ENCODE peak calls at places on chromosomes 3 and 15, in seven cellular contexts. J is ACHN; Y is cardiac muscle cell; B is stimulated activated CD4-positive, alpha-beta T cell treated with anti-CD3 and anti-CD28 coated beads, TNF-alpha, amount 100 ng/mL, for 1 hour; D is AG09319; I is stimulated activated CD8-positive, alpha-beta memory T cell treated with anti-CD3 and anti-CD28 coated beads, Interleukin-7, amount 100 ng/mL, for 4 hours; H is GM20000. N is an unnamed sample.

GRCh38 chr15:29820802-29821160 is 1.5 kb downstream of the TJP1 start:
- DNase-seq in J (no peak), Y (no peak), B (no peak), D (no peak), I (no peak), H (no peak), N (peak)

GRCh38 chr3:184562875-184563568 is 1.4 kb downstream of the EPHB3 start:
- DNase-seq in J (no peak), Y (no peak), B (no peak), D (peak), I (no peak), H (no peak), N (peak)

GRCh38 chr3:65751123-65751700 is 287.5 kb downstream of the MAGI1 start:
- DNase-seq in J (peak), Y (peak), B (no peak), D (no peak), I (no peak), H (peak), N (peak)

GRCh38 chr3:128709506-128710210 is 16.3 kb upstream of the RAB7A start:
- DNase-seq in J (no peak), Y (no peak), B (no peak), D (no peak), I (no peak), H (no peak), N (no peak)

GRCh38 chr3:42080452-42080872 is 10.7 kb upstream of the TRAK1 start:
- DNase-seq in J (peak), Y (peak), B (no peak), D (no peak), I (no peak), H (no peak), N (peak)

GRCh38 chr15:62560943-62561571 is 396.0 kb upstream of the C2CD4B start:
- DNase-seq in J (no peak), Y (no peak), B (no peak), D (no peak), I (no peak), H (no peak), N (no peak)

GRCh38 chr3:36373084-36373483 is 7.2 kb upstream of the STAC start:
- DNase-seq in J (peak), Y (peak), B (no peak), D (no peak), I (no peak), H (no peak), N (peak)

GRCh38 chr3:134363381-134363755 is 10.9 kb downstream of the AMOTL2 start:
- DNase-seq in J (no peak), Y (no peak), B (no peak), D (no peak), I (no peak), H (no peak), N (no peak)

GRCh38 chr3:30615615-30616346 is 9.4 kb downstream of the TGFBR2 start:
- DNase-seq in J (no peak), Y (no peak), B (no peak), D (no peak), I (no peak), H (no peak), N (no peak)

GRCh38 chr3:175989161-175989560 is 1130.0 kb downstream of the NAALADL2 start:
- DNase-seq in J (no peak), Y (no peak), B (no peak), D (no peak), I (no peak), H (no peak), N (no peak)

GRCh38 chr3:32138545-32139104 is 32.2 kb downstream of the GPD1L start:
- DNase-seq in J (no peak), Y (no peak), B (no peak), D (no peak), I (no peak), H (no peak), N (peak)

GRCh38 chr3:11269007-11269406 is 3.2 kb upstream of the ATG7 start:
- DNase-seq in J (no peak), Y (no peak), B (no peak), D (no peak), I (no peak), H (no peak), N (no peak)